ENCODE peak calls at places on chromosomes 5 and 9, in eight cellular contexts. W is uterus, E is foreskin keratinocyte, B is HFFc6, L is A549, T is dorsolateral prefrontal cortex, F is Calu3, M is cardiac muscle cell. D is an unnamed sample.

GRCh38 chr5:156411131-156411727 is 84.3 kb downstream of the SGCD start:
- DNase-seq in W (no peak), E (no peak), B (peak; percentile 6), L (peak; percentile 19), T (no peak), F (no peak), M (peak; percentile 60), D (no peak)

GRCh38 chr5:26003966-26004365 is 1034.4 kb downstream of the CDH9 start:
- DNase-seq in W (no peak), E (no peak), B (no peak), L (peak; percentile 26), T (no peak), F (no peak), M (no peak), D (no peak)

GRCh38 chr5:98796197-98796972 is 22.9 kb downstream of the RGMB start:
- DNase-seq in W (peak; percentile 31), E (no peak), B (peak; percentile 71), L (peak; percentile 46), T (no peak), F (peak; percentile 70), M (peak; percentile 66), D (peak; percentile 65)

GRCh38 chr5:81425569-81425968 is 31.6 kb upstream of the ACOT12 start:
- DNase-seq in W (no peak), E (no peak), B (peak; percentile 47), L (peak; percentile 40), T (no peak), F (no peak), M (peak; percentile 64), D (no peak)

GRCh38 chr9:108130896-108131295 is 641.3 kb upstream of the KLF4 start:
- DNase-seq in W (no peak), E (no peak), B (no peak), L (no peak), T (no peak), F (no peak), M (no peak), D (no peak)

GRCh38 chr5:314676-315487 is 6.6 kb upstream of the AHRR start:
- DNase-seq in W (no peak), E (no peak), B (no peak), L (no peak), T (no peak), F (no peak), M (no peak), D (no peak)

GRCh38 chr5:32390819-32391591 is 53.5 kb downstream of the ZFR start:
- DNase-seq in W (peak; percentile 54), E (no peak), B (peak; percentile 91), L (peak; percentile 56), T (no peak), F (no peak), M (peak; percentile 95), D (no peak)

GRCh38 chr5:122516432-122516743 is 204.4 kb downstream of the SNCAIP start:
- DNase-seq in W (no peak), E (no peak), B (no peak), L (no peak), T (no peak), F (no peak), M (no peak), D (no peak)

GRCh38 chr5:58318468-58318867 is 141.4 kb downstream of the PLK2 start:
- DNase-seq in W (no peak), E (no peak), B (peak; percentile 48), L (no peak), T (no peak), F (no peak), M (peak; percentile 28), D (no peak)

GRCh38 chr5:37918420-37918819 is 78.6 kb upstream of the GDNF start:
- DNase-seq in W (no peak), E (no peak), B (no peak), L (no peak), T (no peak), F (no peak), M (peak; percentile 95), D (peak; percentile 45)

GRCh38 chr9:136787690-136788400 is 3.3 kb upstream of the TMEM141 start:
- DNase-seq in W (peak; percentile 70), E (no peak), B (peak; percentile 37), L (peak; percentile 59), T (peak; percentile 77), F (peak; percentile 52), M (peak; percentile 69), D (peak; percentile 67)

GRCh38 chr9:77176686-77177142 is 620 bp upstream of the VPS13A start:
- DNase-seq in W (no peak), E (no peak), B (no peak), L (no peak), T (no peak), F (no peak), M (no peak), D (no peak)

GRCh38 chr5:180334751-180335613 is 18.2 kb downstream of the GFPT2 start:
- DNase-seq in W (no peak), E (no peak), B (no peak), L (no peak), T (no peak), F (no peak), M (no peak), D (no peak)

GRCh38 chr9:131817627-131818026 is 77.8 kb upstream of the RAPGEF1 start:
- DNase-seq in W (no peak), E (no peak), B (no peak), L (peak; percentile 80), T (no peak), F (no peak), M (no peak), D (no peak)

GRCh38 chr9:131817073-131817472 is 77.2 kb upstream of the RAPGEF1 start:
- DNase-seq in W (no peak), E (no peak), B (no peak), L (no peak), T (no peak), F (no peak), M (no peak), D (no peak)

GRCh38 chr9:131814714-131815113 is 74.8 kb upstream of the RAPGEF1 start:
- DNase-seq in W (no peak), E (no peak), B (no peak), L (no peak), T (no peak), F (no peak), M (no peak), D (no peak)

GRCh38 chr9:131818089-131818488 is 78.2 kb upstream of the RAPGEF1 start:
- DNase-seq in W (no peak), E (no peak), B (no peak), L (no peak), T (no peak), F (no peak), M (no peak), D (no peak)

DNA sequence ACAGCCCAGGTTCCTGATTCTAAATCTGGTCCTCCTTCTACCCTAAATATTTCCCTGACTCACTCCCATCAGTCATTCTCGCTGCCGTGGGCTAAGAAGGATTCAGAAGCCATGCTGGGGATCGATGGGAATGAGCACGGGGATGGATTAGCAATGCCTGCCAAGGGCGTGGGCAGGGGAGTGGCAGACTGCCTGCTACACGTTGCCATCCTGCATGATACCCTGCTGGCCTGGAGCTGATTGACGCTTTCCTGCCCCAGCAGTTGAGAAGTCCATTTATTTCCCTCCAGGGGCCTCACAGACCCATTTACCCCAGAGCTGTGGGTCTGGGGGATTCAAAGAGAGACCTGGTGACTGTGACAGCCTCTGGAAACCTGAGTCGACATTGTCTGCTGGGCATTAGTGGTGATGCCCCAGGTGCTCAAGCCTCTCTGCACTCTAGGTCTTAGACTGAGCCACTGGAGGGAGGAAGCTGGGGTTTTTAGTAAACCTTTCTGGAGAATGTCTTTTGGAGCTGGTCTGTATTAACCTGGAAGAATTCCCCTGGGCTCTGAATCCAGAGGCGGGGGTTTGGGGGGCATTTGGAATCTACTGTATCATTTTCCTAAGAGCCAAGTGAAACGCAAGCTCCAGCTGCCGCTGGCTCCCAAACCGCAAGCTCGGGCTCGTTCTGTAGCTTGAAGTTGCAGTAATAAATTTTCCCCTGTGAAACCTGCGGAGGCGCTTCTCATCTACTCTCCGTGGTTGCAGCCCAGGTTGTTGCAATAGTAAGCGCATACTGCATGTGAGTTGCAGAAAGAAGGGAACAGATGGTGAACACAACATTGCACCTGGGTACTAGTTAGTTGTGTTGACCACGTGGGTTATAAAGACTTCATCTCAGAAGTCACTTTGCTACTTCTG is 76.3 kb upstream of the RAPGEF1 start:
- DNase-seq in W (no peak), E (peak; percentile 19), B (no peak), L (peak; percentile 38), T (no peak), F (no peak), M (no peak), D (no peak)
- TF ChIP-seq CTCF in W (no peak), E (peak; percentile 31), B (no peak), L (no peak), T (no peak), F (no peak), M (no peak), D (no peak)

DNA sequence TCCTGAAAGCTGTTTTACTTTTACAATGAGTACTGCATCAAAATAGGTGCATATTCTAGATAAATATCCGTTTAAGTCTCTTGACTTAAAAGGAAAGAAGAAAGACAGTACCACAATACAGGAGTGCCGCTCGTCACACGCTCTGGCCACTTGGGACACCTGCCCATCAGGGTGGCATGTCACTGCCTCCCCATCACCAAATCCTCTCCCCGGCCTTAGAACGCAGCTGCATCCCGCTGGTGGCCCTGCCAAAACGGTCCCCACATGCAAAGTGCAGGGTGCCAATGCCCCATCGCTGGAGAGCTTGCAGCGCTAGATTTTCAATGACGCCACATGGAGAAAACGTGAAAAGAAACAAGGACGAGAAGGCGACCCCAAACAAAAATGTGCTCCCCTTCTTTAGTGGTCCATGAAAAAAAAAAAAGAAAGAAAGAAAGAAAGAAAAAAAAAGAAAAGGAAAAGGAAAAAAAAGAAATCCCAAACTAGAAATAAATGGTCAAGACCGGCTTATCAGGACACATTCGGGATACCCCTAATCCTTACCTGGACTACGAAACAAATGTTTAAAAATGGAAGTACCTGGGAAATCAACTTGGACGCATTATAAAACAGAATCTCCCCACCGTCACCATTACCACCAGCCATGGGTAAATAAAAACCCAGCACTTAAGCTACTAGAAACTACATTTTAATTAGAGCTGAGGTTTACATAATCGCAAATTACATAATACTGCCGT is 1.1 kb downstream of the ANKH start:
- DNase-seq in W (peak; percentile 19), E (no peak), B (no peak), L (no peak), T (peak; percentile 57), F (peak; percentile 9), M (no peak), D (no peak)
- TF ChIP-seq CTCF in W (no peak), E (no peak), B (no peak), L (no peak), T (peak; percentile 12), F (no peak), M (no peak), D (no peak)

GRCh38 chr9:87500491-87500890 is 2.8 kb downstream of the DAPK1 start:
- DNase-seq in W (no peak), E (no peak), B (no peak), L (peak; percentile 44), T (no peak), F (peak; percentile 18), M (no peak), D (no peak)
- TF ChIP-seq CTCF in W (no peak), E (peak; percentile 4), B (no peak), L (peak; percentile 29), T (peak; percentile 11), F (no peak), M (peak; percentile 24), D (no peak)

DNA sequence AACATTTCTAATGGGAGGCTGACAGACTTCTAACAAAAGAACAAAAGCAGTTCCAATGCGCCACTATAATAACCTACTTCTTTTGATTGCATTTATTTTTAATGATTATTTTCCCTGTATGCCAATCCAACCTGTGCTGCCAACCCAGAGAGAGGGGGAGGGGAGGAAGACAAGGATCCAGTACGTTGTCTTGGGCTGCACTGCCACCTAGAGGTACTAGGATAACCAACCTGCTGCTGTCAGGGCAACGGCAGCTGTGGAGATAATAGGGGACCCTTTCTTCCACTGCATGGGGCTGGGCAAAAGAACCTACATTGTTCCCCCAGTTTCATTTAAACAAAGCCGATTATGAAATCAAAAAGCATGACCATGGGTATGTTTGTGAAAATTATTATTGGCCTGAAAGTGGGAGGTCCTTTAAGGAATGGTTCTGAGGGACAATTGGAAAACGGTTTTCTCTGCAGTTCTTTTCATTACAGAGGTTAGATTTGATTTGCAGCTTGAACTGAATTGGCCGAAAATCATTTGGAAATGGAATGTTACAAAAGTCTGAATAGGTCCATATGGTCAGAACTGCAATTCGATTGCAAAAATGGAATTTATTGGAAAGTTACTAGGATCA is 101.3 kb downstream of the RASEF start:
- DNase-seq in W (peak; percentile 52), E (peak; percentile 21), B (peak; percentile 63), L (peak; percentile 80), T (peak; percentile 82), F (peak; percentile 80), M (peak; percentile 83), D (peak; percentile 80)
- TF ChIP-seq CTCF in W (peak; percentile 51), E (peak; percentile 91), B (peak; percentile 89), L (peak; percentile 81), T (peak; percentile 86), F (peak; percentile 57), M (peak; percentile 87), D (peak; percentile 80)